ENCODE peak calls at places on chromosomes 11 and 22, in five cellular contexts. V, G, E, W and J are unnamed samples.

GRCh38 chr22:49951986-49952896 is 8.3 kb upstream of the PIM3 start:
- DNase-seq in V (peak; percentile 46), G (no peak), E (no peak), W (no peak), J (no peak)

GRCh38 chr22:42915980-42916765 is 59.1 kb upstream of the ARFGAP3 start:
- DNase-seq in V (no peak), G (no peak), E (no peak), W (no peak), J (no peak)

GRCh38 chr22:47623056-47623739 is 860.7 kb downstream of the TBC1D22A start:
- DNase-seq in V (no peak), G (no peak), E (no peak), W (no peak), J (no peak)

GRCh38 chr11:86620796-86621575 is 51.4 kb downstream of the ME3 start:
- DNase-seq in V (no peak), G (no peak), E (no peak), W (no peak), J (no peak)

GRCh38 chr11:113994077-113994954 is 19.4 kb downstream of the HTR3A start:
- DNase-seq in V (no peak), G (no peak), E (no peak), W (no peak), J (peak; percentile 14)

GRCh38 chr11:9280655-9281301 is 15.6 kb upstream of the DENND5A start:
- DNase-seq in V (peak; percentile 31), G (peak; percentile 78), E (no peak), W (peak; percentile 82), J (peak; percentile 19)

GRCh38 chr11:20474951-20475517 is 87.5 kb downstream of the PRMT3 start:
- DNase-seq in V (no peak), G (no peak), E (no peak), W (no peak), J (no peak)

GRCh38 chr11:61541568-61541967 is 33.0 kb downstream of the LRRC10B start:
- DNase-seq in V (peak; percentile 56), G (no peak), E (peak; percentile 34), W (no peak), J (no peak)

GRCh38 chr11:15507592-15507991 is 392.9 kb downstream of the INSC start:
- DNase-seq in V (no peak), G (no peak), E (no peak), W (no peak), J (no peak)

GRCh38 chr11:132087148-132087547 is 716.7 kb downstream of the NTM start:
- DNase-seq in V (no peak), G (no peak), E (no peak), W (no peak), J (no peak)

GRCh38 chr11:67644472-67645418 is 5.2 kb upstream of the TBX10 start:
- DNase-seq in V (no peak), G (no peak), E (no peak), W (no peak), J (no peak)

GRCh38 chr22:26398741-26399153 is 30.3 kb upstream of the ASPHD2 start:
- DNase-seq in V (peak; percentile 65), G (peak; percentile 34), E (peak; percentile 41), W (peak; percentile 74), J (peak; percentile 12)

GRCh38 chr22:37633693-37634504 is 5.6 kb upstream of the SH3BP1 start:
- DNase-seq in V (peak; percentile 80), G (peak; percentile 94), E (no peak), W (peak; percentile 74), J (peak; percentile 19)

GRCh38 chr11:44707094-44707493 is 19.7 kb upstream of the TSPAN18 start:
- DNase-seq in V (no peak), G (no peak), E (no peak), W (no peak), J (no peak)

GRCh38 chr11:38766796-38767195 is 2168.8 kb upstream of the RAG2 start:
- DNase-seq in V (no peak), G (no peak), E (no peak), W (no peak), J (no peak)

GRCh38 chr11:95641506-95641905 is 148.1 kb downstream of the FAM76B start:
- DNase-seq in V (peak; percentile 1), G (no peak), E (no peak), W (no peak), J (no peak)